ENCODE peak calls at places on chromosomes 6 and 20, in nine cellular contexts. I is OCI-LY7, L is endothelial cell, B is GM12865, Q is psoas muscle, P is neural crest cell, R is tibial nerve, V is ovary, U is WTC11. C is an unnamed sample.

GRCh38 chr6:80531676-80532619 is 425.5 kb downstream of the BCKDHB start:
- DNase-seq in I (no peak), Q (no peak), P (no peak), V (no peak), R (no peak), U (no peak), L (no peak), B (no peak), C (no peak)

GRCh38 chr20:51532577-51533191 is 9.8 kb downstream of the NFATC2 start:
- DNase-seq in P (no peak), V (no peak), L (no peak), R (no peak), Q (peak), U (no peak), B (no peak), I (no peak), C (no peak)

GRCh38 chr6:14713008-14713452 is 532.8 kb upstream of the JARID2 start:
- DNase-seq in R (no peak), B (no peak), I (no peak), Q (peak), L (no peak), U (no peak), P (no peak), V (peak), C (no peak)

GRCh38 chr20:52539891-52540290 is 348.3 kb upstream of the ZFP64 start:
- DNase-seq in U (no peak), P (no peak), L (no peak), Q (no peak), R (no peak), V (no peak), I (peak), B (no peak), C (no peak)

GRCh38 chr6:84026721-84027164 is 6.8 kb upstream of the MRAP2 start:
- DNase-seq in V (no peak), B (no peak), U (no peak), L (no peak), P (no peak), I (no peak), Q (no peak), R (no peak), C (no peak)

GRCh38 chr20:16296933-16297332 is 276.3 kb downstream of the KIF16B start:
- DNase-seq in I (no peak), P (no peak), R (peak), B (no peak), L (no peak), Q (no peak), U (no peak), V (no peak), C (no peak)

GRCh38 chr6:140393665-140394064 is 1019.2 kb upstream of the CITED2 start:
- DNase-seq in R (no peak), I (no peak), L (no peak), V (no peak), U (no peak), B (no peak), P (no peak), Q (no peak), C (no peak)

GRCh38 chr6:6284231-6284966 is 36.1 kb downstream of the F13A1 start:
- DNase-seq in U (no peak), P (no peak), L (no peak), B (no peak), R (no peak), Q (no peak), V (no peak), I (peak), C (no peak)

GRCh38 chr20:32585011-32585518 is at the start of gene NOL4L:
- DNase-seq in Q (no peak), P (peak), L (peak), R (no peak), B (peak), U (peak), V (no peak), I (peak), C (no peak)

GRCh38 chr6:128029841-128030240 is 129.0 kb upstream of the THEMIS start:
- DNase-seq in V (no peak), R (no peak), U (no peak), Q (no peak), B (no peak), L (no peak), P (no peak), I (no peak), C (no peak)

GRCh38 chr20:49046087-49046900 is at the start of gene CSE1L:
- DNase-seq in B (peak), P (peak), R (peak), L (peak), V (peak), I (peak), Q (peak), U (peak), C (peak)
- TF ChIP-seq CTCF in B (no peak), P (peak), R (no peak), L (no peak), V (peak), I (no peak), Q (no peak), U (no peak), C (no peak)

GRCh38 chr20:46650575-46651090 is 626 bp downstream of the SLC13A3 start:
- DNase-seq in P (no peak), U (no peak), V (no peak), I (no peak), R (no peak), L (no peak), Q (no peak), B (no peak), C (no peak)
- TF ChIP-seq CTCF in P (no peak), U (no peak), V (no peak), I (no peak), R (no peak), L (no peak), Q (no peak), B (no peak), C (no peak)

GRCh38 chr20:35342154-35342769 is 50.0 kb upstream of the FAM83C start:
- DNase-seq in V (no peak), I (no peak), Q (no peak), U (peak), B (no peak), P (no peak), R (no peak), L (peak), C (no peak)
- TF ChIP-seq CTCF in V (no peak), I (peak), Q (peak), U (no peak), B (no peak), P (peak), R (no peak), L (no peak), C (peak)

DNA sequence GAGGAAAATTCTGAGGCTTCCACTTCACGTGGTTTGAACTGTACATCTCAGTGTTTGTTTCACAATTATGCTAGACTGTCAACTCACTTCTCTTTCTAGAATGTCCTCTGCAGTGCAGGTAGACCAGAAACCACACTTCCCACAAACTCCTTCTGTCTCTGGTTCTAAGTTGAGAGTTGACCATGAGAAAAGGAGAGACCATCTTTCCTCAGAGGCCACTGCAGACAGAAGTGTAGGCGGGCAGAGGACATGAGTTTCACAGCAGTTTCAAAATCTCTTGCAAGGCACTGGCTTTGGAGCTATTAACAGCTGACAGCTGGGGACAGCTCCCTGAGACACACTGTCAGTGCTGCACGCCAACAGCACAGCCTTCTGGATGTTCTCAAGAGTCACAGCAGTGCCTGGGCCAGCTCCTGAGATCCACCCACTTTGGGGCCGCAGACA is 55.4 kb upstream of the MOXD1 start:
- DNase-seq in I (no peak), R (no peak), B (peak), L (no peak), P (no peak), U (no peak), Q (peak), V (no peak), C (no peak)
- TF ChIP-seq CTCF in I (no peak), R (no peak), B (peak), L (no peak), P (no peak), U (no peak), Q (no peak), V (no peak), C (peak)

GRCh38 chr20:63934271-63935068 is 21.7 kb downstream of the UCKL1 start:
- DNase-seq in B (no peak), U (peak), R (no peak), V (no peak), Q (no peak), I (no peak), L (peak), P (peak), C (no peak)
- TF ChIP-seq CTCF in B (peak), U (peak), R (no peak), V (no peak), Q (no peak), I (peak), L (peak), P (peak), C (no peak)

GRCh38 chr20:14055127-14055742 is 59.9 kb downstream of the MACROD2 start:
- DNase-seq in U (no peak), I (peak), Q (no peak), V (no peak), L (peak), R (peak), P (peak), B (peak), C (no peak)
- TF ChIP-seq CTCF in U (peak), I (peak), Q (peak), V (no peak), L (peak), R (peak), P (peak), B (peak), C (peak)

GRCh38 chr6:11168091-11168635 is 56.6 kb upstream of the ERVFRD-1 start:
- DNase-seq in V (no peak), B (no peak), Q (no peak), I (no peak), R (no peak), P (no peak), L (no peak), U (no peak), C (no peak)

GRCh38 chr6:11163932-11164331 is 52.4 kb upstream of the ERVFRD-1 start:
- DNase-seq in I (no peak), Q (no peak), R (no peak), P (no peak), U (no peak), L (no peak), B (peak), V (no peak), C (no peak)

GRCh38 chr6:11164717-11165646 is 53.5 kb upstream of the ERVFRD-1 start:
- DNase-seq in B (no peak), L (no peak), Q (no peak), P (no peak), I (no peak), V (no peak), R (no peak), U (no peak), C (no peak)

GRCh38 chr6:11162262-11162661 is 50.7 kb upstream of the ERVFRD-1 start:
- DNase-seq in B (no peak), L (no peak), V (no peak), P (no peak), U (no peak), I (no peak), R (no peak), Q (no peak), C (no peak)

DNA sequence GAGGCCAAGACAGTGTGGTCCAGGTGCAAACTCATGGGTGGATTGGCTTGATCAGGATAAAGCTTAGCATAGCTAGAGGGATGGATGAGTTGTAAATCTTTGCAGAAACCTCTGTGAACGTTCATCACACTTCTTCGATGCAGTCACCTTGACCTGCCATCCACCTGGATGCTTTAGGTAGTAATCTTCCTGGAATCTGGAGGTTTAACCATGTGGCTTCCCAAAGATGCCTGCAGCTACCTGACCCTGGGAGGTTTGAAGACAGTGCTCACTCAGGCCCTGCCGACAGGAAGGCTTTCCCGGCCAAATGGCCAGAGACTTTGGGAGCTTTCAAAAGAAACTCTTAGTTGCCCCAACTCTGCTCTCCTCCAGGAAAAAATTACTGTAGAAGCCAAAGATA is 55.4 kb upstream of the ERVFRD-1 start:
- DNase-seq in B (no peak), U (no peak), P (no peak), V (no peak), R (no peak), L (no peak), I (no peak), Q (no peak), C (no peak)
- TF ChIP-seq CTCF in B (no peak), U (no peak), P (no peak), V (no peak), R (no peak), L (no peak), I (no peak), Q (no peak), C (no peak)